ENCODE peak calls at places on chromosomes 13 and 19, in five cellular contexts. E is dorsolateral prefrontal cortex; P is body of pancreas; Z is CD8-positive, alpha-beta T cell; M is uterus. K is an unnamed sample.

GRCh38 chr13:28685114-28685513 is 26.2 kb downstream of the POMP start:
- DNase-seq in E (no peak), P (no peak), Z (no peak), M (no peak), K (no peak)

GRCh38 chr13:21812192-21812626 is 141.3 kb downstream of the FGF9 start:
- DNase-seq in E (no peak), P (peak; percentile 28), Z (no peak), M (no peak), K (no peak)

GRCh38 chr19:15539638-15540037 is 31.3 kb downstream of the CYP4F22 start:
- DNase-seq in E (no peak), P (no peak), Z (no peak), M (no peak), K (no peak)

GRCh38 chr19:28990522-28990921 is 222.4 kb downstream of the UQCRFS1 start:
- DNase-seq in E (no peak), P (no peak), Z (no peak), M (no peak), K (no peak)

GRCh38 chr19:43735013-43735412 is 19.1 kb downstream of the IRGC start:
- DNase-seq in E (no peak), P (no peak), Z (no peak), M (no peak), K (no peak)

GRCh38 chr19:39558623-39559117 is 18.7 kb upstream of the EID2 start:
- DNase-seq in E (no peak), P (no peak), Z (peak; percentile 10), M (no peak), K (no peak)

GRCh38 chr13:46641274-46642081 is 88.5 kb downstream of the LRCH1 start:
- DNase-seq in E (no peak), P (no peak), Z (no peak), M (peak; percentile 46), K (peak; percentile 42)

GRCh38 chr19:3046621-3047306 is 15.5 kb downstream of the TLE5 start:
- DNase-seq in E (no peak), P (peak; percentile 57), Z (no peak), M (peak; percentile 89), K (no peak)

GRCh38 chr19:40282920-40283319 is 2.2 kb downstream of the AKT2 start:
- DNase-seq in E (no peak), P (no peak), Z (no peak), M (no peak), K (peak; percentile 42)

GRCh38 chr19:48614436-48615144 is at the start of gene FAM83E:
- DNase-seq in E (no peak), P (no peak), Z (no peak), M (no peak), K (no peak)

GRCh38 chr19:18417250-18418033 is 1.8 kb upstream of the SSBP4 start:
- DNase-seq in E (no peak), P (peak; percentile 68), Z (no peak), M (peak; percentile 81), K (peak; percentile 88)

GRCh38 chr19:55442372-55443044 is 592 bp downstream of the SHISA7 start:
- DNase-seq in E (peak; percentile 44), P (no peak), Z (no peak), M (no peak), K (no peak)

GRCh38 chr19:55441692-55442321 is 1.3 kb downstream of the SHISA7 start:
- DNase-seq in E (no peak), P (no peak), Z (no peak), M (no peak), K (no peak)

GRCh38 chr19:55443824-55444719 is 972 bp upstream of the SHISA7 start:
- DNase-seq in E (no peak), P (no peak), Z (no peak), M (no peak), K (no peak)

GRCh38 chr19:55444720-55445045 is 1.6 kb upstream of the SHISA7 start:
- DNase-seq in E (no peak), P (no peak), Z (no peak), M (no peak), K (no peak)

DNA sequence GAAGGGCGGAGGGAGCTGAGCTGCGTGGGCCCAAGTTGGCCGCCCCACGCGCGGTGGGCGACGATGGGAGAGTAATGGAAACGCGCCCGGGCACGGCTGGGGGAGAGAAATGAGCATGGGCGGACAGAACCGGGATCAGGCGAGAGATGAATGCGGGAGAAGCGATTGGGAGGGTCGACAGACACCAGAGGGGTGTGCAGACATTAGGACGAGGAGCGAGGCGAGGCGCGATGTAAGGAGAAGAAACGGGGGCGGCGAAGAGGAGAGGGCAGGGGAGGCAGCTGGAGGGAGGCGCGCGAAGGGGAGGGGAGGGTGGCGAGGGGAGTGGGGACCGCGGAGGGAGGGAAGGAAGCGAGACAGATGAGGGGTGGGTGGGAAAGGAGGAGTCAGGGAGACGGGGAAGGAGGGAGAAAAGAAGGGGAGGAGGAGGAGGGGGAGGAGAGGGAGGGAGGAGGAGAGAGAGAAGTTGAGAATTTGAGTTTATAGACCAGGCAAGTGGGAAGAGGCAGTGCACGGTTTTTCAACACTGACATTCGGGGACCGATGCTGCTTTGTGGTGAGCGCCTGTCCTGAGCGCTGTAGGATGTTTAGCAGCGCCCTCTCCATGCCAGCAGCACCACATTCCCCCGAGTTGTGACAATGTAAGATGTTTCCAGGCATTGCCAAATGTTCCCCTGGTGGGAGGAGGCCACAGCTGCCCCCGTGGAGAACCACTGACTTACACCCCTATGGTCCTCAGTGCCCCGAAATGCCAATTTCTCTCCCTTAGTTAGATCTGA is at the start of gene SHISA7:
- DNase-seq in E (peak; percentile 57), P (no peak), Z (no peak), M (no peak), K (no peak)
- H3K4me3 ChIP-seq in E (peak within 1 kb of the TSS; percentile 67), P (no peak within 1 kb of the TSS), Z (no peak within 1 kb of the TSS), M (no peak within 1 kb of the TSS), K (no peak within 1 kb of the TSS)

DNA sequence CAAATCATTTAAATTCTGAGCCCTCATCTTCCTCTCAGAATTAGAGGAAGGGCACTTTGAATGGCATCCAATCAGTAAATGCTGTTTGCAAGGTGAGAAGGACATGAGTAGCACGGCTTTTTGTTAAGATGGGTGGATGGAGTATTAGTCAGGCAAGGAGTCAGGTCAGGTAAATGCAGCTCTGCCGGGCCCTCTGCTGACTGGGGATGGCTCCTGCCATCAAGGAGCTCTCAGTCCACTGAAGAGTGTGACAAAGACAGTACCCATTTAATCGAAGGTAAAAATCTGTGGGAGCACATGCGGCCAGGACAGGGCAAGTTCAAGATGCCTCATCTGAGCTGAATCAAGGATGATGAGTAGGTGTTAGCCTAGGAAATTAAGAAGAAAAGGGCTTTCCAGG is 670.3 kb upstream of the ARGLU1 start:
- DNase-seq in E (no peak), P (no peak), Z (no peak), M (no peak), K (no peak)
- TF ChIP-seq CTCF in E (no peak), P (no peak), Z (no peak), M (no peak), K (no peak)

DNA sequence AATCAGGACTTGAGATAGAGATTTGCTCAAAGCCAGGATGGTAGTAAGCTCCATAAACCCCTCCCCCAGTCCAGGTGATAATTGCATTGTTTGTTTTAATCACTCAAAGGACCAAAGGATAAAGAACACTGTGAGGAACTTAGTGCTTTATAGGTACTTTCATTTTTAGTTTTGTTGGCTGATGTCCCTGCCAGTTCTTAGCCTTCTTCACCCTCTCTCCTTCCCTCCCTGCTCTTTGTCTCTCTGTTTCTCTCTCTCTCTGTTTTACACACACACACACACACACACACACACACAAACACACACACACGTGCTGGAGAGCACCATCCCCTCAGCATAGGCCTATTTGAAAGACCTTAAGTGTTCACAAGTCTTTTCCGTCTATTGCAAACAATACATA is 5.2 kb downstream of the FRY start:
- DNase-seq in E (no peak), P (no peak), Z (no peak), M (no peak), K (no peak)
- H3K4me3 ChIP-seq in E (peak overlapping the region; percentile 32), P (no peak overlapping the region), Z (no peak overlapping the region), M (no peak overlapping the region), K (no peak overlapping the region)

GRCh38 chr13:32201809-32202208 is 113.4 kb downstream of the ZAR1L start:
- DNase-seq in E (no peak), P (no peak), Z (no peak), M (no peak), K (no peak)
- TF ChIP-seq CTCF in E (no peak), P (no peak), Z (no peak), M (no peak), K (no peak)

DNA sequence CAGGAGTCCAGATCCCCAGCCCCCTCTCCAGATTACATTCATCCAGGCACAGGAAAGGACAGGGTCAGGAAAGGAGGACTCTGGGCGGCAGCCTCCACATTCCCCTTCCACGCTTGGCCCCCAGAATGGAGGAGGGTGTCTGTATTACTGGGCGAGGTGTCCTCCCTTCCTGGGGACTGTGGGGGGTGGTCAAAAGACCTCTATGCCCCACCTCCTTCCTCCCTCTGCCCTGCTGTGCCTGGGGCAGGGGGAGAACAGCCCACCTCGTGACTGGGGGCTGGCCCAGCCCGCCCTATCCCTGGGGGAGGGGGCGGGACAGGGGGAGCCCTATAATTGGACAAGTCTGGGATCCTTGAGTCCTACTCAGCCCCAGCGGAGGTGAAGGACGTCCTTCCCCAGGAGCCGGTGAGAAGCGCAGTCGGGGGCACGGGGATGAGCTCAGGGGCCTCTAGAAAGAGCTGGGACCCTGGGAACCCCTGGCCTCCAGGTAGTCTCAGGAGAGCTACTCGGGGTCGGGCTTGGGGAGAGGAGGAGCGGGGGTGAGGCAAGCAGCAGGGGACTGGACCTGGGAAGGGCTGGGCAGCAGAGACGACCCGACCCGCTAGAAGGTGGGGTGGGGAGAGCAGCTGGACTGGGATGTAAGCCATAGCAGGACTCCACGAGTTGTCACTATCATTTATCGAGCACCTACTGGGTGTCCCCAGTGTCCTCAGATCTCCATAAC is at the start of gene APOE:
- DNase-seq in E (peak; percentile 36), P (no peak), Z (no peak), M (no peak), K (peak; percentile 45)
- H3K4me3 ChIP-seq in E (peak within 1 kb of the TSS; percentile 65), P (no peak within 1 kb of the TSS), Z (no peak within 1 kb of the TSS), M (no peak within 1 kb of the TSS), K (peak within 1 kb of the TSS; percentile 66)

GRCh38 chr13:49820591-49821215 is 28.2 kb upstream of the KPNA3 start:
- DNase-seq in E (no peak), P (no peak), Z (no peak), M (no peak), K (no peak)

DNA sequence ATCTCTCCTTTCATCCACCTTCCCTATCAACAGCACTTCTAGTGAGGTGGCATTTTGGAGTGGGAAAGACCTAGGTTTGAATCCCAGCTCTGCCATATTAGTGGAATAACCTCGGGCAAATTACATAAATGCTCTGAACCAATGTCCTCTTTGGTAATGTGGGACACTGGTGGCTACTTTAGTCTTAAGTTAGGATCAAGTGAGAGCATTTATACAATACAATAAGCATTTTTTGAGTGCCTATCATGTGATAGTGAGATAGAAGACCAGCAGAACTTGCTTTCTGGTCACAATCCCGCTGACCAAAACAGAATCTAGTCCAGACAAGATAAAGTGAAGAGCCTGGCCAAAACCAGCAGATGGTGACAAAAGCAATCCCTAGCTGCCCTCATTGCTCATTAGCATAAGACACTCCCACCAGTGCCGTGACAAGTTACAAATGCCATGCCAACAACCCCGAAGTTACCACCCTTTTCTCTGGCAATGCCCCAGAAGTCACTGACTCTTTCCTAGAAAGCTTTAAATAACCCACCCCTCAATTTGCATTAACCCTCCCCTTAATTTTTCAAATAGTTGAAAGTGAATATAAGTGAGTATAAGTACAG is 28.8 kb upstream of the KPNA3 start:
- DNase-seq in E (no peak), P (no peak), Z (no peak), M (no peak), K (no peak)
- TF ChIP-seq CTCF in E (no peak), P (no peak), Z (no peak), M (no peak), K (peak; percentile 21)

GRCh38 chr13:25171517-25172302 is at the start of gene AMER2:
- DNase-seq in E (peak; percentile 90), P (peak; percentile 75), Z (no peak), M (no peak), K (peak; percentile 8)
- H3K4me3 ChIP-seq in E (peak within 1 kb of the TSS; percentile 89), P (peak within 1 kb of the TSS; percentile 7), Z (no peak within 1 kb of the TSS), M (no peak within 1 kb of the TSS), K (peak within 1 kb of the TSS; percentile 37)

K was measured in choroid plexus epithelial cell.